ENCODE peak calls at places on chromosomes 12 and 14, in six cellular contexts. N, M, Q, L, X and U are unnamed samples.

GRCh38 chr14:100702590-100702989 is 24.1 kb upstream of the DLK1 start:
- DNase-seq in X (no peak), M (no peak), N (no peak), L (no peak), Q (no peak), U (no peak)

GRCh38 chr12:67069451-67070306 is 199.5 kb upstream of the CAND1 start:
- DNase-seq in X (no peak), L (no peak), Q (no peak), M (no peak), N (no peak), U (no peak)

GRCh38 chr12:56071648-56072047 is 8.3 kb upstream of the ERBB3 start:
- DNase-seq in L (peak; percentile 23), N (no peak), X (no peak), Q (peak; percentile 51), M (no peak), U (no peak)

GRCh38 chr14:21748869-21749303 is 75.3 kb upstream of the OR4E1 start:
- DNase-seq in L (no peak), Q (peak; percentile 31), M (peak; percentile 55), N (peak; percentile 26), X (no peak), U (no peak)

GRCh38 chr12:25840678-25841077 is 117.8 kb upstream of the RASSF8 start:
- DNase-seq in M (no peak), L (peak; percentile 38), N (no peak), X (no peak), Q (peak; percentile 79), U (no peak)

GRCh38 chr12:22340143-22340542 is 5.6 kb upstream of the ST8SIA1 start:
- DNase-seq in M (no peak), N (no peak), X (no peak), L (no peak), Q (no peak), U (no peak)

GRCh38 chr14:76924363-76925151 is 98.3 kb downstream of the LRRC74A start:
- DNase-seq in L (no peak), M (no peak), N (no peak), X (no peak), Q (no peak), U (peak; percentile 36)

GRCh38 chr12:96414637-96415036 is 14.4 kb upstream of the CDK17 start:
- DNase-seq in N (no peak), L (no peak), M (no peak), X (no peak), Q (no peak), U (no peak)

GRCh38 chr12:116599285-116600122 is 40.3 kb downstream of the MAP1LC3B2 start:
- DNase-seq in L (peak; percentile 33), X (no peak), M (peak; percentile 86), Q (peak; percentile 58), N (peak; percentile 39), U (peak; percentile 7)

GRCh38 chr12:79681008-79681590 is 9.7 kb downstream of the PAWR start:
- DNase-seq in L (no peak), X (no peak), Q (peak; percentile 83), N (no peak), M (no peak), U (no peak)

DNA sequence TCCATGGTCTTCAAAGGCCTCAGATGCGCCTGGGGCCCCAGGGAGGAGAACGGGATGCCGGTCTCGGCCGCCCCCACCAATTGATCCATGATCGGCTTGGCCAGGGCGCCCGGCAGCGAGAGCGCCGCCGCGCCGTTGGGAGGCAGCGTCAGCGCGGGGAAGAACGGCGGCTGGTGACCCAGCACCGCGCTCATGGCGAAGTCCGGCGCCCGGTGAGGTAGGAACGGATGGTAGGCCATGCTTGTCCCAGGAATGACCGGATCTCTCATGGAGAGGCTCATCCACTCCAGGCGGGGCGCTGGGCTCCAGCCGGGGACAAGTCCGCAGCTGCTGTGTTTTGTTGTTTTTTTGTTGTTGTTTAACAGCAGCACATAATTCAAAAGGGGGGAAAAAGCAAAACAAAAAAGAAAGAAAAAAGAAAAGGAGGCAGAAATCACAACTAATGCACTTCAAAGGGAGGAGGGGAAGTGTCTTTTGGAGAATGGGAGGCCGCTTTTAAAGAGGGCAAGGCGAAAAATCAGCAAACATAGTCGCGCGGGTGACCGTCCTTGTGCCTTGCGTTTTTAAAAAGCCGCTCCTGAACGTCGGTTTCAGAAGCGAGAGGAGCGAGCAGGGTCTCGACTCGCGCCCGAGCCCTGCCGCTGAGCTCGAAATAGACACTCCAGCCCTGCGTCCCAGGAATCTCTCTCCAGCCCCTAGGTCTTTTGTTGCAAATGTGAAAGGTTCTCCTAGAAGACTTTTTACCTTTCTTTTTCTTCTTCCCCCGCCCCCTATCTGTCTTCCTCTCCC is 861 bp downstream of the TBX3 start:
- DNase-seq in N (no peak), L (no peak), X (no peak), M (no peak), Q (no peak), U (no peak)
- H3K27me3 ChIP-seq in N (peaks cover 40% of the 10 kb centered on the region), L (no peaks in the 10 kb centered on the region), X (no peaks in the 10 kb centered on the region), M (peaks cover 18% of the 10 kb centered on the region), Q (no peaks in the 10 kb centered on the region), U (peaks cover 41% of the 10 kb centered on the region)

DNA sequence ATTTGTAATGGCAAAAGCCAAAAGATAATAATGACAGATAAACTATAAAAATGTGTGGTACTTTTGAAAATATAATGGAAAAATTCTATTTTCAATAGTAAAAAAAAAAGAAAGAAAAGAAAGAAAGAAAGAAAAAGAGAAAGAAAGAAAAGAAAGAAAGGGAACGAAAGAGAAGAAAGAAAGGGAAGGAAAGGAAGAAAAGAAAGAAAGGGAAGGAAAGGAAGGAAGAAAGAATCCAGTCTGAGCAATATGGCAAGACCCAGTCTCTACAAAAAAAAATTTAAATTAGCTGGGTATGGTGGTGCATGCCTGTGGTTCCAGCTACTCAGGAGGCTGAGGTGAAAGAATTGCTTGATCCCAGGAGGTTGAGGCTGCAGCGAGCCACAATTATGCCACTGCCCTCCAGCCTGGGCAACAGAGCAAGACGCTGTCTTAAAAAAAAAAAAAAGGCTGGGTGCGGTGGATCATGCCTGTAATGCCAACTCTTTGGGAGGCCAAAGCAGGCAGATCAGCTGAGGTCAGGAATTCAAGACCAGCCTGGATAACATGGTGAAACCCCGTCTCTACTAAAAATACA is 38.4 kb downstream of the EAPP start:
- DNase-seq in X (no peak), L (no peak), N (no peak), M (no peak), Q (no peak), U (no peak)
- H3K27me3 ChIP-seq in X (no peaks in the 10 kb centered on the region), L (no peaks in the 10 kb centered on the region), N (no peaks in the 10 kb centered on the region), M (no peaks in the 10 kb centered on the region), Q (no peaks in the 10 kb centered on the region), U (no peaks in the 10 kb centered on the region)

DNA sequence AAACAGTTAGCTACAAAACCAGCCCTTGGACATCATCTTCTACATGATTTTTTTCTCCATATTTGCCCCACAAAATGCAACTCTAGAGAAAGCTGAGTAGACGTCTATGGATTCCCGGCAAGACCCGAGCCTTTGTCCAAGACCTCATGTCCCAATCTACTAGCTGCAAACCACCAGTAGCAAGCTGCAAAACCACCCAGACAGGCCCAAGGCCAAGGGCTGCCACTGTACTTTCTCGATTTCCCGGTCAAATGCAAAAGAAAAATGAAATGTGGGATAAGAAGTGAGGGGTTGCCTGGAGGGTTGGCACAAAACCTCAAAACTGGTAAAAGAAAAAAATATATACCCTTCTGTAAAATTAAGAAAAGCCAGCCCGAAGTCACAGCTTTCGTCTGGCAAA is 2.9 kb upstream of the SIX6 start:
- DNase-seq in M (no peak), X (no peak), L (no peak), Q (no peak), N (no peak), U (no peak)
- H3K27me3 ChIP-seq in M (peaks cover 91% of the 10 kb centered on the region), X (peaks cover 2% of the 10 kb centered on the region), L (peaks cover 51% of the 10 kb centered on the region), Q (peaks cover 73% of the 10 kb centered on the region), N (peaks cover 41% of the 10 kb centered on the region), U (peaks cover 46% of the 10 kb centered on the region)

DNA sequence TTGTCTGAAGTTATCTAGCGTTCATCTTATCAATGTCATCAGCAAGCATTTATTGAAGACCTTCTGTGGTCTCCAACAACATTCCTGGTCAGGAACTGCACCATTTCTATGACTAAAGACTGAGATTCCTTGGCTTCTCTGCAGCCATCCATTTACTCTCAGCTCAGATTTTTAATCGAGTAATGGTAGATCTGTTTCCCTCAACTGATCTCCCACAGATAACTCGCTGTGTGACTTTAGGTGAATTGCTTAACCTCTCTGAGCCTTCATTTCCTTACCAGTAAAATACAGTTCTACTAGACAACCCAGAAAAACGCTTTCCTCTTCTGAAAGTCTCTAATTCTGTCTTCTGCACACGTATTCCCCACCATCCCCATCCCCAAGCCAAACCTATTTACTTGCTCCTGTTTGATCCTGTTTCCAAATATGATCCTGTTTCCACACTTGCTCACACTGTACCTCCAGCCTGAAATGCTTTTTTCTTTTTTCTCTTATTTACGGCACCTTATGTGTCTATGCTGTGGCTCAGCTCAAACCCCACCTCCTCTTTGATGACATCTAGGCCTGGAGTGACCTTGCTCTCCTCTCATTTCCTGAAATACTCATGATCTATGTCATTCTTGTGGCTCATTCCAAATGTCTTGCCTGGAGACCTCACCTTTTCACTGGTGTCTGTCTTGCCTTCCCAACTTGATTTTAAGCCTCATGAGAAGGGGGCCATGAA is 21.8 kb downstream of the PLXNC1 start:
- DNase-seq in N (no peak), L (no peak), M (no peak), X (no peak), Q (no peak), U (no peak)
- H3K27me3 ChIP-seq in N (no peaks in the 10 kb centered on the region), L (peaks cover 8% of the 10 kb centered on the region), M (peaks cover 4% of the 10 kb centered on the region), X (peaks cover 52% of the 10 kb centered on the region), Q (peaks cover 31% of the 10 kb centered on the region), U (no peaks in the 10 kb centered on the region)

DNA sequence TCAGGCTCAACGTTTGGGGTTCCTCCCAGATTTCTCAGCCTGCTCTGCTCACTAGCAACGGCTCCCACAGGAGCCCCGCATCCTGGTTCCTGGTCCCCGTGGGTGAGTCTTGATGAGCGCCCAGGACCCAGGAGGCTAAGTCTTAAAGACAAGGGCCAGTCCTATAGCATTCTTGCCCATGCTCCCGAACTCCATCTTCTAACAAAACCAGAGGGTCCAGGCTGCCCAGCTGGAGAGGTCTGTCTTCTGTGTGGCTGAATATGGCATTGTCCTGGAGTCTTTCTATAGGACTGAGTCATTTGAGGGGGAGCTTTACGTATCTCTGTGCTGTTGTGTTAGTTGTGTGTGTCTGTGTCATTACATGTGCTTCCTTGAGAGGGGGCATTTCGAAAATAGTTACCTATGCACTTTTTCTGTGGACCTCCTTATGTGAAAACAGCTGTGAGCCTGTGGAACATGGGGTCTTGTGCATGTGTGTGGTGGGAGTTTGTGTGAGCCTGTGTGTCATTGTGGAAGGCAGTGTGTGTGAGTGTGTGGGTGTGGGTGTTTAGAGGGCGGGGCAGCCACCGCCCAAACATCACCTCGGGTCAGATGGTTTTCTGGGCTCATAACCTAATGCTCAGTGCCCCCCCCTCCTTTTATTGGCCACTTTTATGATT is 9.1 kb upstream of the TBX5 start:
- DNase-seq in N (no peak), Q (peak; percentile 68), X (no peak), M (no peak), L (no peak), U (no peak)
- H3K27me3 ChIP-seq in N (peaks cover 5% of the 10 kb centered on the region), Q (no peaks in the 10 kb centered on the region), X (peaks cover 3% of the 10 kb centered on the region), M (peaks cover 78% of the 10 kb centered on the region), L (no peaks in the 10 kb centered on the region), U (peaks cover 27% of the 10 kb centered on the region)

DNA sequence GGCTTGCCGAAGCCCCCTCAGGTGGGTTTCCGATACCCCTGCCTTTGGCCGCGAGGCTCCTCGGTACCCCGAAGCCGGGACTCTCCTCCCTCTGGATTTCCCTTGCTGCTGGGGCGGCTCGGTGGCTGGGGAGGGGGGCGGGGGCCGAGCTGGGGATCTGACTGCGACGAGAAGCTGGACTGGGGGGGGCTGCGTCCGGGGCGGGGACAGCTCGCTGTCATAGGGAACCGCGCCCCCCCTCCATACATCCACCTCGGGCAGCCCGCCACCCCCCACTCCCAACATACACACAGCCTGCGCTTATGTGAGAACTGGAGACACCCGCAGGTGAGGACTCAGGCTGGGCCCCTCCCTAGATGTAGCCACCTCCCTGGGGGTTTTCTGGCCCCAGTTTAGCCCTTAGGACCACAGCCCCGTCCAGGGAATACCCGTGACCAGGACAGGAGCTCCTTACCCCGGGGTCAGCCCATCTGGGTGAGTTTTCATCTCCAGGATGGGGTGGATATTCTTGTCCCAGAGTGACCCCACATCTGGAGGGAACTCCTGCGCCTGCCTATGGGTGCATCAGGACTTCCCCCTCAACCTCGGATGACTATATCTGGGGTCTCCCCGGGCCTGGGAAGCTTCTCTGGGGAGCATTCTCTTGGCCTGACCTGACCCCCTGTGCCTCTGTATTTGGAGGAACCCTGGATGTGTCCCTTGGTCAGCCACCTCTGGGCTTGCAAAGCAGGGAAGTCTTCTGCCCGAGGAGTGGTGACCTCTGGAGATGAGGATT is 687 bp downstream of the ASIC1 start:
- DNase-seq in L (no peak), Q (no peak), X (no peak), M (no peak), N (no peak), U (no peak)
- H3K27me3 ChIP-seq in L (peaks cover 7% of the 10 kb centered on the region), Q (peaks cover 20% of the 10 kb centered on the region), X (peaks cover 4% of the 10 kb centered on the region), M (peaks cover 7% of the 10 kb centered on the region), N (no peaks in the 10 kb centered on the region), U (peaks cover 22% of the 10 kb centered on the region)